ENCODE peak calls at places on chromosomes 5 and 9, in ten cellular contexts. C is neuronal stem cell; W is CD8-positive, alpha-beta memory T cell; R is fibroblast of lung; Z is heart left ventricle; M is tibial artery; D is uterus; Q is stomach; F is SK-N-SH; X is WERI-Rb-1. Y is an unnamed sample. For H3K36me3, the result is how much of the 10 kb centered on the place peaks cover.

GRCh38 chr5:112957970-112958773 is 18.4 kb upstream of the DCP2 start:
- DNase-seq in C (no peak), W (no peak), R (peak), Z (peak), M (peak), D (peak), Q (peak), F (no peak), X (no peak), Y (peak)

GRCh38 chr5:9437741-9438240 is 108.1 kb downstream of the SEMA5A start:
- DNase-seq in C (no peak), W (no peak), R (peak), Z (no peak), M (no peak), D (no peak), Q (no peak), F (no peak), X (no peak), Y (no peak)

GRCh38 chr9:126665696-126666035 is 51.9 kb downstream of the LMX1B start:
- DNase-seq in C (no peak), W (no peak), R (no peak), Z (no peak), M (no peak), D (no peak), Q (no peak), F (no peak), X (no peak), Y (no peak)

GRCh38 chr9:31393240-31393639 is 991.2 kb upstream of the ACO1 start:
- DNase-seq in C (no peak), W (no peak), R (no peak), Z (no peak), M (no peak), D (no peak), Q (no peak), F (peak), X (no peak), Y (no peak)

GRCh38 chr9:121434946-121435345 is 64.7 kb downstream of the GGTA1 start:
- DNase-seq in C (no peak), W (no peak), R (peak), Z (no peak), M (no peak), D (no peak), Q (no peak), F (no peak), X (no peak), Y (no peak)

GRCh38 chr9:87816041-87816440 is 66.6 kb upstream of the SPATA31E1 start:
- DNase-seq in C (no peak), W (no peak), R (peak), Z (no peak), M (no peak), D (no peak), Q (no peak), F (no peak), X (no peak), Y (peak)

GRCh38 chr9:15420796-15421195 is 1.9 kb upstream of the SNAPC3 start:
- DNase-seq in C (no peak), W (no peak), R (peak), Z (no peak), M (no peak), D (no peak), Q (no peak), F (no peak), X (no peak), Y (no peak)

GRCh38 chr9:123712399-123712798 is 217.5 kb downstream of the DENND1A start:
- DNase-seq in C (no peak), W (no peak), R (no peak), Z (no peak), M (no peak), D (no peak), Q (no peak), F (peak), X (no peak), Y (no peak)

GRCh38 chr9:109311281-109311680 is 9.6 kb downstream of the EPB41L4B start:
- DNase-seq in C (no peak), W (no peak), R (peak), Z (peak), M (no peak), D (no peak), Q (no peak), F (no peak), X (no peak), Y (no peak)

GRCh38 chr5:120677481-120677880 is 213.4 kb downstream of the PRR16 start:
- DNase-seq in C (no peak), W (no peak), R (peak), Z (no peak), M (no peak), D (no peak), Q (no peak), F (no peak), X (no peak), Y (no peak)

GRCh38 chr9:71929223-71929622 is 17.8 kb downstream of the C9orf85 start:
- DNase-seq in C (no peak), W (no peak), R (peak), Z (no peak), M (no peak), D (no peak), Q (no peak), F (no peak), X (no peak), Y (no peak)

GRCh38 chr9:3437031-3437430 is 88.8 kb downstream of the RFX3 start:
- DNase-seq in C (no peak), W (no peak), R (no peak), Z (no peak), M (no peak), D (no peak), Q (no peak), F (no peak), X (no peak), Y (peak)

GRCh38 chr5:154562244-154562861 is 84.3 kb upstream of the HAND1 start:
- DNase-seq in C (no peak), W (no peak), R (no peak), Z (no peak), M (no peak), D (no peak), Q (no peak), F (no peak), X (no peak), Y (no peak)

GRCh38 chr9:82570226-82570625 is 492.7 kb downstream of the RASEF start:
- DNase-seq in C (no peak), W (no peak), R (no peak), Z (no peak), M (no peak), D (no peak), Q (no peak), F (no peak), X (no peak), Y (no peak)

GRCh38 chr5:65984098-65984885 is 57.9 kb downstream of the ERBIN start:
- DNase-seq in C (no peak), W (no peak), R (no peak), Z (no peak), M (no peak), D (no peak), Q (no peak), F (no peak), X (no peak), Y (no peak)

GRCh38 chr5:74418709-74419108 is 221.8 kb downstream of the ENC1 start:
- DNase-seq in C (no peak), W (no peak), R (no peak), Z (no peak), M (no peak), D (no peak), Q (no peak), F (no peak), X (no peak), Y (no peak)

GRCh38 chr9:76744336-76744735 is 19.9 kb upstream of the PCA3 start:
- DNase-seq in C (no peak), W (no peak), R (no peak), Z (no peak), M (no peak), D (no peak), Q (no peak), F (no peak), X (no peak), Y (no peak)

GRCh38 chr5:180823346-180823745 is 20.7 kb upstream of the MGAT1 start:
- DNase-seq in C (no peak), W (no peak), R (no peak), Z (no peak), M (no peak), D (no peak), Q (no peak), F (no peak), X (no peak), Y (no peak)
- H3K4me3 ChIP-seq in C (no peak), W (no peak), R (no peak), Z (no peak), M (no peak), D (no peak), Q (no peak), F (no peak), X (no peak), Y (no peak)

GRCh38 chr9:116154976-116155699 is 1.5 kb downstream of the PAPPA start:
- DNase-seq in C (no peak), W (no peak), R (peak), Z (no peak), M (no peak), D (peak), Q (no peak), F (peak), X (no peak), Y (no peak)

GRCh38 chr9:116154334-116154975 is 864 bp downstream of the PAPPA start:
- DNase-seq in C (peak), W (no peak), R (no peak), Z (peak), M (no peak), D (peak), Q (no peak), F (peak), X (peak), Y (peak)

GRCh38 chr9:116152941-116153764 is 438 bp upstream of the PAPPA start:
- DNase-seq in C (peak), W (no peak), R (peak), Z (no peak), M (no peak), D (peak), Q (no peak), F (peak), X (no peak), Y (no peak)

GRCh38 chr9:116152390-116152789 is 1.2 kb upstream of the PAPPA start:
- DNase-seq in C (no peak), W (no peak), R (no peak), Z (no peak), M (no peak), D (no peak), Q (no peak), F (peak), X (no peak), Y (no peak)

DNA sequence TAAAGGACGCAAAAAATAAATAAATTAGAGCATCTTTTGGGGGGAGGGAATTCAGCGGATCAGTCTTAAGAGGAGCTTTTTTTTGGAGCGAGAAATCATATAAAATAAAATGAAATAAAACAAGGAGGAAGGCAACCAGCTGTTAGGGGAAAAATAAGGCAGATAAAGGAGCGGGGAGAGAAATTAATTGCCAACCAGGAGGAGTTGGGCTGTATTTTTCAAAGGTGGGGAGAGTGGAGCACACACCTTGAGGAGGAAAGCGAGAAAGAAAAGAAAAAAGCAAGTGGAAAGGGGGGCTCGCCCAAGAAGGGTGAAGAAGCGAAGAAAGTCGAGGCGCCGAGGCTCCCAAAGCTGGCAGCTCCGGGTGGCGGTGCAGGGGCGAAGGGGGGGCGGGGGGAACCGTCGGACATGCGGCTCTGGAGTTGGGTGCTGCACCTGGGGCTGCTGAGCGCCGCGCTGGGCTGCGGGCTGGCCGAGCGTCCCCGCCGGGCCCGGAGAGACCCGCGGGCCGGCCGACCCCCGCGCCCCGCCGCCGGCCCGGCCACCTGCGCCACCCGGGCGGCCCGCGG is at the start of gene PAPPA:
- DNase-seq in C (no peak), W (no peak), R (no peak), Z (no peak), M (no peak), D (peak), Q (no peak), F (no peak), X (peak), Y (no peak)
- H3K36me3 ChIP-seq in C (under half), W (under half), R (under half), Z (under half), M (under half), D (under half), Q (under half), F (under half), X (under half), Y (under half)

DNA sequence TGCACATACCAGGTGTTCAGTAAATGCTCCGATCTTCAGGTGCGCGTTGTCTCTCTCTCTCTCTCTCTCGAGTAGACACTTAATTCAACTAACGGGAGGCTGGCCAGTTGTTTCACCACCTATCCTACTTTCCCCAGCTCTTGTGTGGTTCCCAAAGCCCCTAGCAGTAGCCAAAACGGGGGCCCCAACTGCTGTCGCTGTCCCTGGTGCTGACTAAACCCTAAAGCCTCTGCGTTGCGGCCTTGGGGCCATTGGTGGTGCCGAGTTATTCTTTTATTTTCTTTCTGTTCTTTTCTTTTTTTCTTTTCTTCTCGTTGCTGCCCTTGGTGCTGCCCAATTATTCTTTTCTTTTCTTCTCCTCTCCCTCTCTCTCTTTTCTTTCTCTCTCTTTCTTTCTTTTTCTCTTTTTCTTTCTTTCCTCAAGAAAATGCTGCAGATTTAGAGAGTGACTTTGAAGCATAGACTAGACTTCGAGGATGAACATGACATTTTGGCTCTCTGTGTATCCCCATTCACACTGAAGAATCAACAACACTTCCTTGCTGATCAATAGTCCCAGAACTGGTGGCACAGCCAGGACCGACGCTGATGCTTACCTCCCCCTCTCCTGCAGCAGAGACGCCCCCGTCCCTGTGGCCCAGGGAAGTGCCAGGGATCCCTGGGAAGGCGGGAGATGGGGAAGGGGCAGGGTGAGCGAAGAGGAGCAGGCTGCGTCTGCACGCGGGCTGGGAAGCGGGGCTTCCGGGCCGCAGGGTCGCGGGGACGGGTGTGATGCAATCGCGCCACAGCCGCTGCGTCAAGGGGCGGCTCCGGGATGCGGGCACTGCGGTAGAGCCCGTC is at the start of gene FBLL1:
- DNase-seq in C (peak), W (no peak), R (peak), Z (no peak), M (no peak), D (no peak), Q (no peak), F (peak), X (peak), Y (peak)
- H3K4me3 ChIP-seq in C (peak), W (peak), R (no peak), Z (peak), M (peak), D (peak), Q (peak), F (peak), X (peak), Y (peak)

GRCh38 chr5:150399158-150400019 is 13.3 kb downstream of the CD74 start:
- DNase-seq in C (no peak), W (no peak), R (peak), Z (peak), M (no peak), D (no peak), Q (no peak), F (no peak), X (no peak), Y (no peak)
- H3K36me3 ChIP-seq in C (half or more), W (half or more), R (under half), Z (half or more), M (half or more), D (under half), Q (half or more), F (under half), X (half or more), Y (under half)

GRCh38 chr9:38621434-38622082 is 1.2 kb upstream of the ANKRD18A start:
- DNase-seq in C (peak), W (peak), R (peak), Z (peak), M (no peak), D (no peak), Q (peak), F (peak), X (peak), Y (peak)
- H3K4me3 ChIP-seq in C (peak), W (peak), R (no peak), Z (peak), M (peak), D (no peak), Q (peak), F (peak), X (peak), Y (peak)

GRCh38 chr5:158948376-158948775 is 151.3 kb downstream of the EBF1 start:
- DNase-seq in C (no peak), W (no peak), R (no peak), Z (no peak), M (no peak), D (no peak), Q (no peak), F (no peak), X (no peak), Y (no peak)
- H3K36me3 ChIP-seq in C (under half), W (under half), R (under half), Z (under half), M (under half), D (under half), Q (under half), F (under half), X (under half), Y (under half)

GRCh38 chr5:10562202-10563131 is 1.4 kb upstream of the ANKRD33B start:
- DNase-seq in C (no peak), W (no peak), R (no peak), Z (no peak), M (peak), D (no peak), Q (no peak), F (no peak), X (no peak), Y (no peak)
- H3K4me3 ChIP-seq in C (peak), W (peak), R (no peak), Z (no peak), M (peak), D (peak), Q (no peak), F (peak), X (peak), Y (no peak)

GRCh38 chr9:132674485-132674884 is 4.2 kb downstream of the GTF3C4 start:
- DNase-seq in C (no peak), W (no peak), R (no peak), Z (no peak), M (no peak), D (no peak), Q (no peak), F (no peak), X (no peak), Y (no peak)

GRCh38 chr9:132683873-132684272 is 13.6 kb downstream of the GTF3C4 start:
- DNase-seq in C (no peak), W (no peak), R (no peak), Z (no peak), M (no peak), D (no peak), Q (no peak), F (no peak), X (no peak), Y (no peak)

GRCh38 chr9:132677976-132678375 is 7.7 kb downstream of the GTF3C4 start:
- DNase-seq in C (no peak), W (no peak), R (no peak), Z (no peak), M (no peak), D (no peak), Q (no peak), F (no peak), X (no peak), Y (no peak)

GRCh38 chr9:132681561-132681960 is 11.3 kb downstream of the GTF3C4 start:
- DNase-seq in C (no peak), W (no peak), R (no peak), Z (no peak), M (no peak), D (no peak), Q (no peak), F (no peak), X (no peak), Y (no peak)

GRCh38 chr9:132679946-132680620 is 9.8 kb downstream of the GTF3C4 start:
- DNase-seq in C (no peak), W (no peak), R (no peak), Z (no peak), M (no peak), D (no peak), Q (no peak), F (no peak), X (no peak), Y (no peak)
- H3K36me3 ChIP-seq in C (under half), W (under half), R (under half), Z (under half), M (under half), D (under half), Q (under half), F (half or more), X (half or more), Y (half or more)